ENCODE peak calls at places on chromosomes 6 and 20, in four cellular contexts. C is stomach, R is ovary, M is A549. T is an unnamed sample. For H3K9me3, the result is how much of the 10 kb centered on the place peaks cover.

GRCh38 chr20:11845311-11845710 is 72.4 kb upstream of the BTBD3 start:
- DNase-seq in C (no peak), R (no peak), M (no peak), T (no peak)

GRCh38 chr6:22828179-22829062 is 259.1 kb downstream of the HDGFL1 start:
- DNase-seq in C (no peak), R (peak), M (peak), T (no peak)

GRCh38 chr20:23414526-23415188 is 6.6 kb downstream of the NAPB start:
- DNase-seq in C (no peak), R (no peak), M (no peak), T (no peak)

GRCh38 chr6:24394777-24395437 is 7.8 kb upstream of the MRS2 start:
- DNase-seq in C (no peak), R (no peak), M (no peak), T (no peak)

GRCh38 chr6:9197726-9198125 is 762.4 kb upstream of the SLC35B3 start:
- DNase-seq in C (no peak), R (no peak), M (no peak), T (no peak)

GRCh38 chr6:3848380-3848779 is 793 bp upstream of the FAM50B start:
- DNase-seq in C (no peak), R (no peak), M (no peak), T (no peak)

GRCh38 chr6:9347608-9348007 is 912.3 kb upstream of the SLC35B3 start:
- DNase-seq in C (no peak), R (no peak), M (no peak), T (no peak)

GRCh38 chr6:91087864-91088263 is 501.0 kb upstream of the MAP3K7 start:
- DNase-seq in C (no peak), R (no peak), M (no peak), T (no peak)

GRCh38 chr6:127515234-127515793 is 3.8 kb downstream of the MTCL3 start:
- DNase-seq in C (no peak), R (peak), M (no peak), T (no peak)

GRCh38 chr20:19975436-19975799 is 41.7 kb upstream of the NAA20 start:
- DNase-seq in C (no peak), R (peak), M (peak), T (peak)

GRCh38 chr6:78875505-78875904 is 8.2 kb downstream of the IRAK1BP1 start:
- DNase-seq in C (no peak), R (no peak), M (no peak), T (no peak)

GRCh38 chr20:63733117-63733516 is 3.3 kb upstream of the LIME1 start:
- DNase-seq in C (no peak), R (no peak), M (no peak), T (peak)

GRCh38 chr6:154500769-154501171 is 9.7 kb downstream of the CNKSR3 start:
- DNase-seq in C (no peak), R (no peak), M (no peak), T (no peak)

DNA sequence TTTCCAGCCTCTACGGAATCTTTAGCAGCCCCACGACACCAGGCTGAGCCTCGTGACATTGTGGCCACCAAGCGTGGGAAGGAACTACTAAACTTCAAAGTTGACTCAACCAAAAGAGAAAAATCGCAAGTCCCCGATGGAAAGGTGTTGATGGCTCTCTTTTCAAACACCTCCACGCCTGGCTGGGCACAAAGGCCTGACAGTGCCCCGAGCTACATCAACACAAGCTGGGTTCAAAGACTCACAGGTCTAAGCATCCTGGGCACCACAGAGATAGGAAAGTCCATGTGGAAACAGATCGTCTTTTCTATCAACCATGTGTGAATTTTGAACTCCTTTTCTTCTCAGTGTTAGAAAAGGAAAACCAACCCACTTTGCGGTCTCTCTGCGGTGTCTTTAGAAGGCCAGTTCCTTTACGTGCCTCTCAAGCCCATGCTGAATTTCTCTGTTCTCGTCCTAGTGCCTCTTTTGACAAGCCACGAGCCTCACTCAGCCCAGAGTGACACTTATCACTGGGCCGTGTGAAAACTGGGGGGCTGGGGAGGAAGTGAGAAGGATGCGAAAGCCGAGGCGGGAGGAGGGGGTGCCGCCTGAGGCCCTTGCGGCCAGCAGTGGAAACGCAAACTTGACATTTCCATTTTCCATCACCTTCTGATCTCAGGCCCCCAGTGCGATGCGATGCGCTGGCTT is 59.4 kb downstream of the GFOD1 start:
- DNase-seq in C (peak), R (no peak), M (no peak), T (no peak)
- TF ChIP-seq EP300 in C (no peak), R (no peak), M (no peak), T (no peak)

GRCh38 chr6:137181876-137182653 is 8.6 kb upstream of the IL22RA2 start:
- DNase-seq in C (no peak), R (no peak), M (no peak), T (no peak)
- H3K4me3 ChIP-seq in C (no peak), R (no peak), M (no peak), T (no peak)

GRCh38 chr6:169999367-169999766 is 247.9 kb downstream of the ERMARD start:
- DNase-seq in C (no peak), R (no peak), M (no peak), T (no peak)

GRCh38 chr6:169997930-169998218 is 246.5 kb downstream of the ERMARD start:
- DNase-seq in C (no peak), R (no peak), M (no peak), T (peak)

GRCh38 chr6:170003027-170003426 is 251.6 kb downstream of the ERMARD start:
- DNase-seq in C (no peak), R (no peak), M (no peak), T (peak)

GRCh38 chr6:169998457-169998856 is 247.0 kb downstream of the ERMARD start:
- DNase-seq in C (no peak), R (no peak), M (no peak), T (peak)

DNA sequence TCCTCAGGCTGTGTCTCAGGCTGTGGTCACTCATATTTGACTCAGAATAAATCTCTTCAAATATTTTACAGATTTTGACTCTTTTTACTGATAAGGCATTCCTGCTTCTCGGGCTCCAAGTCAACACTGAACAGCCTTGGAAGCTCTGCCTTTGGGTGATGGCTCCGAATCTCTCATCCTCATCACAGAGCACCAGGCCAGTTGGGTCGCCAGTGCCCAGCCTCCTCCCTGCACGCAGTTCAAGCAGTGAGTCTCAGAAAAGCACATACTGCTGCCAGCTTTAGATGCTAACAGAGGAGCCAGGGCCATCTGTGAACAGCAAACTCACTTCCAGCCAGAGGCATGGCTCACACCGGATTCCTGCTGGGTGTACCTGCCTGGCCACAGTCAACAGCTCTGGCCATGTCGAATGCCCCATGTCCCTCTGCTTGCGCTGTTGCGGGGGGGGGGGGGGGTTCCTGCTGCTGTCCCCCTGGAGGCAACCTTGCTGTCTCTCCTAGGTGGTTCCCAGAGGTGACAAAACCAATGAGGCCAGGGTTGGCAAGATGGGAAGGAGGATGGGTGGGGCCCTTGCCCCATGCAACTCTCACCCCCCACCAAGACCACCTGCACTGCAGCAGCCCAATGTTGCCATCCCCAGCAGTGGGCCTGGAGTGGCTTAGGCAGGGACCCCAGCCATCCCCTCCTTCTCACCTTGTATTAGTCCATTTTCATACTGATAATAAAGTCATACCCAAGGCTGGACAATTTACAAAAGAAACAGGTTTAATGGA is 248.8 kb downstream of the ERMARD start:
- DNase-seq in C (no peak), R (no peak), M (no peak), T (peak)
- H3K9me3 ChIP-seq in C (under half), R (under half), M (under half), T (under half)

GRCh38 chr6:98452721-98453120 is 381.7 kb upstream of the POU3F2 start:
- DNase-seq in C (no peak), R (no peak), M (no peak), T (no peak)

GRCh38 chr6:98463629-98464028 is 370.7 kb upstream of the POU3F2 start:
- DNase-seq in C (no peak), R (no peak), M (no peak), T (no peak)

GRCh38 chr6:98463038-98463437 is 371.3 kb upstream of the POU3F2 start:
- DNase-seq in C (no peak), R (no peak), M (no peak), T (no peak)

DNA sequence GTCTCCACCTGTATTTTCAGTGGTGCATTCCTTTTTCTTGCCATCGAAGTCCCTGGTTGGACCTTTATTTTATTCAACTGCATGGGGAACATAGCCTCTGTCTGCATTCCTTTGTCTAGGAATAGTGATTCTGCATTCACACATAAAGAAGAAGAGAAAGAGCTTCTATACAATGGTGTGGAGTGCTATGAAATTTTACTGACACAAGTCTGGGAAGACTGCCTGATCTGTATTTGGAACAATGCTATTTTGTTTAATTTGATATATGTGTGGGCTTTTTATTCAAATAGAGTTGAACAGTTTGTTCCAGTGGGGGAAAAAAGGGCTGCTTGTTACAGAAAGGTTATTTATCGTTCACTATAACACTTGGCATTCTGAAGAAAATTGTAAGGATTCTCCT is 375.7 kb upstream of the POU3F2 start:
- DNase-seq in C (no peak), R (no peak), M (no peak), T (no peak)
- TF ChIP-seq EP300 in C (no peak), R (no peak), M (no peak), T (no peak)

DNA sequence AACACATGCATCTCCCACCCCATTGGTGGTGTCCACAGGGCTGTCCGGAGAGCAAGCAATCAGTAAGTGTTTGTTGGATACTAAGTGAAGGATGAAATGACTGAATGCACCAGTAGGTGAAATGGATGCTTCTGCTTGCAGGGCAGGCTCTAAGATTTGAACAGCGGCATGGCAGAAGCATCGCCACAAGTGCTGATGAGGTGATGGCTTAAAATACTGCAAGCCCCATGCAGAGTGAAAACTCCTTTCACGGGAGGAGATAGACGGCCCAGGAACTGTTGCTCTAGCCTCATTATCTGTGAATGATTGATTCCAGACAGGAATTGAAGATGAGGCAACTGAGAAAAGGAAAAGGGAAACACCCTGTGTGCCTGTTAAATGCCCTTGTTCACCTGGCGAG is 158.9 kb downstream of the LY86 start:
- DNase-seq in C (no peak), R (no peak), M (no peak), T (no peak)
- H3K4me3 ChIP-seq in C (no peak), R (no peak), M (no peak), T (no peak)

GRCh38 chr6:164859791-164860190 is 449.6 kb downstream of the C6orf118 start:
- DNase-seq in C (no peak), R (no peak), M (no peak), T (no peak)

GRCh38 chr6:164854526-164854925 is 454.9 kb downstream of the C6orf118 start:
- DNase-seq in C (no peak), R (no peak), M (no peak), T (no peak)

GRCh38 chr6:164856138-164856537 is 453.3 kb downstream of the C6orf118 start:
- DNase-seq in C (no peak), R (no peak), M (no peak), T (no peak)

DNA sequence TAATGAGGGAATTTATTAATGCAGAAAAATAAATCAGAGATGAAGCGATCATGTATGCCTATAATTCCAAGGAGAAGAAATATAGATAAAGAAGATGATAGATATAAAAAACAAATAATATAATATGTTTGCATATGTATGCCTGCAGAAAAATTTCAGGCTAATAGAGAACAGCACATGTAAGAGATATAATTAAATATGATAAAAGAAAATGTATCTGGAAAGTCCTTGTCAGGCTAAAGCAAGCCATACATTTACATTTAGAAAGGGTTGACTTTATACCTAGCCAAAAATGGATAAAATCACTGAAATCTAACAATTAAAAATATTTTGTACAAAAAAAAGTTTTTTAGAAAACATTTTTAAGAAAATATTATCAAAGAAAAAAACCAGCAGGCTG is 454.1 kb downstream of the C6orf118 start:
- DNase-seq in C (no peak), R (no peak), M (no peak), T (no peak)
- H3K9me3 ChIP-seq in C (under half), R (under half), M (under half), T (under half)

DNA sequence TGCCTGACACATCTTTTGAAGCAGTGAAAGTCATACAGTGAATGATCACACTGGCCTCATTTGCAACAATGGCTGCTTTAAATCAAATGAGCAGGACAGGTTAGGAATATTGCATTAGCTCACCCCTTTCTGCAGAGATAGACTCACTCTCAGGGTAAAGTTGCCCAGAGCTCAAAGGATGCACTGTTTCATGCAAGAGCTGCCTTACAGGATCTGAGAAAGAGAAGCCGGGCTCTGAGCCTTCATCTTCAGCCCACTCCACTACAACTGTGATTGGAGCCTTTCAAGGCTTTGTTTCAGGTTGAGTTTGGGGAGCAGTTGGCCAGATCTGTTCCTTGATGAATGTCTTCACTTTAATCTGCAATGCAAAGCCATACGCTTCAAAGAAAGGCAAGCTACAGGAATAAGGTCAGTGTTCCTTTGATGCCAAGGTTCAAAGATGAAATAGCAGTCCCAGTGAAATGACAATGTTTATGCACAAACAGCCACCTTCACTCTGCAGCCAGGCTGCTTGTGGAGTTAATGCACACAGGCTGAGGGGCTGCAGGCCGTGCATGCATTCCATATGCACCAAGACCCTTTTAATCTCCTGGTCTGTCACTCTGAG is 90.9 kb upstream of the ISM1 start:
- DNase-seq in C (no peak), R (no peak), M (no peak), T (no peak)
- TF ChIP-seq EP300 in C (no peak), R (no peak), M (no peak), T (no peak)

DNA sequence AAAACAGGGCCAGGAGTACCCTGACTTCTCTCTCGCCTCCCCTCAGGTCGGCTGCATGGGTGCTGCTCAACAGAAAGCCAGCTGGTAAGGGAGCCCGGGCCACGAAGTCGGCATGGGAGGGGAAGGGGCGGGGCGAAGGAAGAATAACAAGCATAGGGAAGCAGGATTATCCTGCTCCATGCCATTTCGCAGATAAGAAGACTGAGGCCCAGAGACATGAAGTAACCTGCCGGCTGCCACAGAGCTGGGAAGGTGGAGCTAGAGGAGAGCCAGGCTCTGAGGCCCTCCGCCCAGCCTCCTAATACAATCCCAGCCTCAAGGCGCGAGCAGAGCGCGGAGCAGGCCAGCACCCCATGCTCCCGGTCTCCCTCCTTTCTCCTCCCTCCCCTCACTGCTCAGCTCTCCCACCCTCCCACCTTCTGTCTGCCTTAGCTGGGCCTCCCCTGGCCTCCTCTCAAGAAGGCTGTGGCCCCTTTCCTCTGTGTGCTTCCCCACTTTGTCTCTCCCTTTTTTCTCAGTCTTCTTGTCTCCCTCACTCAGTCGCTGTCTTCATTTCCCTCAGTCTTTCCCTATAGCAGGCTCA is 13.2 kb upstream of the HMGA1 start:
- DNase-seq in C (no peak), R (peak), M (no peak), T (no peak)
- H3K4me3 ChIP-seq in C (peak), R (peak), M (peak), T (peak)

GRCh38 chr6:159527351-159527750 is 165.7 kb downstream of the SOD2 start:
- DNase-seq in C (no peak), R (no peak), M (no peak), T (no peak)
- H3K9me3 ChIP-seq in C (under half), R (under half), M (under half), T (under half)

DNA sequence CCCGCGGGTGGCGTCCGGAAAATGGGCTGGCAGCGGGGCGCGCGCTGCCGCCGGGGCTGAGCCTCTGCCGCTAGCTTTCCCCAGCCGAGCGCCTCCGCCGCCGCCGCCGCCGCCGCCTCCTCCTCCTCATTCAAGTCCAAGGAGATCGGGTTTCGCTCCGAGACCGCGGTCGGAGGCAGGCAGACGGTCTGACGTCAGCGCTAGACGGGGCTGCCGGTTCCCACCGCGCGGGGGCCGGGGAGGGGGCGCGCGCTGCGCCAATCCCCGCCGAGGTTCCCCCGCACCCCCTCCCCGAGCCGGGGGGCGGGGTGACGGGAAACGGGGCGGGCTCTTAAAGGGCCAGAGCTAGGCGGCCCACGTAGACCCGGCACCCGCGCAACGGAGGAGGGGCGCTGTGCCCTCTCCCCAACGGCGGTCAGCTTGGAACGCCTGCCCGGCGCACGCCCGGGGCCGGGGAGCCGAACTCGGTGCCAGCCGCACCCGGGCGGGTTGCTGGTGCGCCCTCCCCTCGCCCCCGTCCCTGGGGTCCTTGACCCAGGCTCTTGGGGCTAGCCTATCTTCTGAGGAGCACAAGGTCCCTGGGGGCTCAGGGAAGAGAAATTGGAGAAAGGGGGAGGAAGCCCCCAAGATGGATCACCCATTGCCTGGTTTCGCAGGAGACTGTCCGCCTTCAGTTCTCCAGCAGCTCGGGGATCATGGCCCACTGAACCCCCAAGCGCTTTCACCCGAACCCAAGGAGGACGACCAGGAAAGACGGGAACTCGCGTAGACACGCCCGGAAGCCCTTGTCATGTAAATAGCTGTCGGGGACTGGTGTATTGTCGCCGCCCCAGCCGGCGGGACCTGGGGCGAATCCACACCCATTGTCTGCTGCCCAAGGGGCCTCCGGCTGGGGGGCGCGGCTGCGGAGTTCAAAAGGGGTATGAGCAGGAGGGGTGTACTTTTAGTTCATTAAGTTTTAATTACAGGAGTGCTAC is at the start of gene PMEPA1:
- DNase-seq in C (peak), R (peak), M (peak), T (peak)
- TF ChIP-seq EP300 in C (no peak), R (peak), M (peak), T (no peak)

T was measured in sigmoid colon.